ENCODE peak calls at places on chromosomes 5 and 9, in ten cellular contexts. X is H7, Q is colonic mucosa, J is ovary, R is IMR-90, E is sigmoid colon, P is trophoblast cell, O is fibroblast of mammary gland, V is adipocyte, Z is adrenal gland. L is an unnamed sample.

GRCh38 chr9:133880136-133880535 is 112.0 kb downstream of the VAV2 start:
- DNase-seq in R (no peak), Q (no peak), Z (no peak), J (no peak), P (peak; percentile 69), X (no peak), O (no peak), E (no peak), V (no peak), L (no peak)

GRCh38 chr5:132883261-132883834 is 9.9 kb downstream of the LEAP2 start:
- DNase-seq in X (no peak), V (peak; percentile 84), Q (peak; percentile 47), J (no peak), E (peak; percentile 74), Z (peak; percentile 69), P (peak; percentile 65), R (peak; percentile 74), O (peak; percentile 74), L (peak; percentile 81)

GRCh38 chr9:137199411-137200121 is 975 bp downstream of the TPRN start:
- DNase-seq in X (peak; percentile 80), P (no peak), J (peak; percentile 43), O (no peak), Z (no peak), E (no peak), R (peak; percentile 12), Q (no peak), V (peak; percentile 39), L (peak; percentile 48)

GRCh38 chr9:129202613-129203555 is 24.8 kb upstream of the IER5L start:
- DNase-seq in R (peak; percentile 63), X (peak; percentile 97), Q (peak; percentile 90), O (peak; percentile 66), J (peak; percentile 95), Z (peak; percentile 74), E (peak; percentile 93), P (peak; percentile 76), V (peak; percentile 90), L (peak; percentile 79)

GRCh38 chr5:35331941-35332340 is 101.7 kb upstream of the PRLR start:
- DNase-seq in V (no peak), R (no peak), E (no peak), J (no peak), P (no peak), X (no peak), O (no peak), Q (no peak), Z (no peak), L (no peak)

GRCh38 chr5:179284751-179285191 is 60.5 kb downstream of the ADAMTS2 start:
- DNase-seq in R (peak; percentile 40), P (no peak), E (peak; percentile 41), O (peak; percentile 50), X (no peak), Z (no peak), V (no peak), Q (no peak), J (peak; percentile 18), L (peak; percentile 44)

GRCh38 chr9:87290241-87290700 is 207.4 kb upstream of the DAPK1 start:
- DNase-seq in Z (no peak), X (peak; percentile 42), J (no peak), R (peak; percentile 11), E (no peak), P (peak; percentile 27), O (peak; percentile 47), V (no peak), Q (no peak), L (peak; percentile 80)

GRCh38 chr5:30930736-30931135 is 262.8 kb upstream of the CDH6 start:
- DNase-seq in Q (no peak), J (no peak), V (peak; percentile 7), X (no peak), P (no peak), R (peak; percentile 79), Z (no peak), E (no peak), O (no peak), L (peak; percentile 10)

GRCh38 chr9:123686131-123686848 is 243.6 kb downstream of the DENND1A start:
- DNase-seq in O (peak; percentile 51), X (no peak), E (no peak), Z (peak; percentile 52), Q (peak; percentile 71), V (no peak), R (peak; percentile 32), P (peak; percentile 43), J (no peak), L (peak; percentile 62)

GRCh38 chr9:109968332-109968657 is 188.3 kb downstream of the PALM2AKAP2 start:
- DNase-seq in Q (no peak), R (peak; percentile 29), P (no peak), O (no peak), X (no peak), V (no peak), Z (no peak), E (no peak), J (no peak), L (no peak)

GRCh38 chr5:137856201-137856600 is 11.5 kb upstream of the MYOT start:
- DNase-seq in P (no peak), J (no peak), Q (no peak), E (no peak), R (no peak), Z (no peak), X (no peak), V (no peak), O (no peak), L (no peak)

GRCh38 chr5:137862251-137862650 is 5.4 kb upstream of the MYOT start:
- DNase-seq in R (no peak), P (no peak), Z (no peak), E (no peak), V (no peak), Q (no peak), J (no peak), X (no peak), O (no peak), L (no peak)

GRCh38 chr5:137856916-137857862 is 10.5 kb upstream of the MYOT start:
- DNase-seq in O (no peak), P (no peak), Z (no peak), Q (no peak), E (no peak), J (no peak), X (no peak), V (no peak), R (no peak), L (no peak)

GRCh38 chr5:137858954-137859353 is 8.7 kb upstream of the MYOT start:
- DNase-seq in Q (no peak), X (no peak), R (no peak), E (no peak), O (no peak), J (no peak), P (no peak), Z (peak; percentile 37), V (no peak), L (no peak)

GRCh38 chr5:137858223-137858916 is 9.3 kb upstream of the MYOT start:
- DNase-seq in P (no peak), O (peak; percentile 49), R (peak; percentile 7), J (no peak), Z (no peak), V (peak; percentile 7), E (no peak), Q (no peak), X (no peak), L (peak; percentile 49)
- H3K4me3 ChIP-seq in P (no peak overlapping the region), O (no peak overlapping the region), R (no peak overlapping the region), J (peak overlapping the region; percentile 15), Z (no peak overlapping the region), V (peak overlapping the region; percentile 66), E (peak overlapping the region; percentile 21), Q (no peak overlapping the region), X (no peak overlapping the region), L (no peak overlapping the region)

GRCh38 chr5:77631166-77631582 is 7.3 kb downstream of the OTP start:
- DNase-seq in Q (no peak), E (no peak), X (no peak), P (no peak), J (no peak), O (no peak), Z (no peak), V (no peak), R (no peak), L (no peak)

GRCh38 chr5:77628840-77629552 is 9.5 kb downstream of the OTP start:
- DNase-seq in R (no peak), J (no peak), V (no peak), E (no peak), O (no peak), Q (no peak), Z (no peak), P (peak; percentile 59), X (peak; percentile 46), L (no peak)

GRCh38 chr5:77630246-77631165 is 8.0 kb downstream of the OTP start:
- DNase-seq in V (peak; percentile 32), R (no peak), X (peak; percentile 90), O (no peak), P (peak; percentile 71), Q (peak; percentile 56), Z (peak; percentile 29), J (no peak), E (no peak), L (peak; percentile 18)

GRCh38 chr5:77629553-77630245 is 8.8 kb downstream of the OTP start:
- DNase-seq in Z (no peak), V (no peak), J (no peak), X (no peak), O (no peak), E (no peak), R (no peak), Q (no peak), P (peak; percentile 28), L (no peak)

GRCh38 chr5:77627869-77628674 is 10.4 kb downstream of the OTP start:
- DNase-seq in R (no peak), J (no peak), Z (no peak), P (no peak), O (no peak), X (peak; percentile 80), Q (no peak), E (no peak), V (no peak), L (no peak)
- H3K4me3 ChIP-seq in R (no peak overlapping the region), J (no peak overlapping the region), Z (no peak overlapping the region), P (no peak overlapping the region), O (no peak overlapping the region), X (peak overlapping the region; percentile 17), Q (no peak overlapping the region), E (no peak overlapping the region), V (no peak overlapping the region), L (no peak overlapping the region)

DNA sequence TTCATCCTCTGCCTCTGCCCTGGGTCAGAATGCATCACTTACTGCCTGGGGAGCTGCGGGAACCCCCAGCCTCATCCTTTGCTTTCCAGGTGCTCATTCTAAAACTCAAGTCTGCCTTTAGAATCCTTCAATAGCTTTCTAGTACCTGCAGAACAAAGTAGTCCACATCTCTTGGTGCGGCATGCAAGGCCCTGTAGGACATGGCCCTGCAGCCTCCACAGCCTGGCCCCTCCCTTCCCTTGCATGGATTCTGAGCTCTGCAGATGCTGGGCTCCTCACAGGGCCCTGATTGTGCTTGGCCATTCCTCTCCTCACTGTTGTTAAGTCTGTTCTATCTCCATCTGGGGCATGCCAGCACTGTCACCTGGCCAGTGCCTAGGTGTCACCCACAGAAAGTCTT is 141.6 kb downstream of the ADCY2 start:
- DNase-seq in R (no peak), E (no peak), J (no peak), Z (no peak), V (no peak), X (no peak), P (no peak), Q (no peak), O (no peak), L (no peak)
- H3K4me3 ChIP-seq in R (no peak overlapping the region), E (no peak overlapping the region), J (no peak overlapping the region), Z (no peak overlapping the region), V (no peak overlapping the region), X (no peak overlapping the region), P (no peak overlapping the region), Q (no peak overlapping the region), O (no peak overlapping the region), L (no peak overlapping the region)

DNA sequence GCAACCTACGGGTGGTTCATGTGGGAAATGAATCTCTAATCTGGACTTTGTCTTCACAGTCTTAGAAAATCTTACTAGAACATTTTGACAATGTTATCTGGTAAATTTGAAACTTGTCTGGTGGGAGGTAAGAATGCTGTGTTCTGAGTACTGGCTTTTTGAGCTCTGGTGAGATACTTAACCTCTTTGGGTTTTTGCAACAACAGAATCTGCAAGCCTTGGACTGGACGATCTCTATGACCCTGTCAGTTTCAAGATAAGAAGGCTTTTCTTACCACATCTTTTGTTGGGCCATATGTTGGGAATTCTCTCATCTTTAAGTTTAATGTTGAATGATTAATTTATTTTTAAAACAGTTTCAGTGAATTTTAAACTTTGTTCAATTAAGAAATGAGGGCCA is 112.9 kb downstream of the GOLPH3 start:
- DNase-seq in P (no peak), X (no peak), Q (no peak), V (no peak), J (no peak), R (no peak), O (no peak), E (no peak), Z (no peak), L (no peak)
- H3K4me3 ChIP-seq in P (no peak overlapping the region), X (no peak overlapping the region), Q (no peak overlapping the region), V (no peak overlapping the region), J (no peak overlapping the region), R (no peak overlapping the region), O (no peak overlapping the region), E (no peak overlapping the region), Z (no peak overlapping the region), L (no peak overlapping the region)

L was measured in cardiac fibroblast.